ENCODE peak calls at places on chromosomes 11 and 22, in nine cellular contexts. One of them, this sample, is unnamed.

GRCh38 chr11:123386746-123387510 is 43.1 kb upstream of the GRAMD1B start:
- DNase-seq in Jurkat, Clone E6-1: no peak
- DNase-seq in EL: peak; percentile 61
- DNase-seq in choroid plexus epithelial cell: no peak
- DNase-seq in stimulated activated CD8-positive, alpha-beta memory T cell treated with anti-CD3 and anti-CD28 coated beads, Interleukin-2, amount 100 ng/mL, for 48 hours: no peak
- DNase-seq in NCI-H774: no peak
- DNase-seq in NCI-H2227 treated with DMSO at 0.1 percent for 48 hours: no peak
- DNase-seq in KG1: no peak
- DNase-seq in lung microvascular endothelial cell: no peak
- DNase-seq in this sample: peak; percentile 33

GRCh38 chr22:35477911-35478582 is 62.6 kb upstream of the RASD2 start:
- DNase-seq in Jurkat, Clone E6-1: no peak
- DNase-seq in EL: peak; percentile 93
- DNase-seq in choroid plexus epithelial cell: peak; percentile 51
- DNase-seq in stimulated activated CD8-positive, alpha-beta memory T cell treated with anti-CD3 and anti-CD28 coated beads, Interleukin-2, amount 100 ng/mL, for 48 hours: no peak
- DNase-seq in NCI-H774: peak; percentile 61
- DNase-seq in NCI-H2227 treated with DMSO at 0.1 percent for 48 hours: peak; percentile 24
- DNase-seq in KG1: peak; percentile 65
- DNase-seq in lung microvascular endothelial cell: peak; percentile 38
- DNase-seq in this sample: peak; percentile 79

GRCh38 chr11:134503104-134503503 is 91.1 kb upstream of the B3GAT1 start:
- DNase-seq in Jurkat, Clone E6-1: no peak
- DNase-seq in EL: no peak
- DNase-seq in choroid plexus epithelial cell: no peak
- DNase-seq in stimulated activated CD8-positive, alpha-beta memory T cell treated with anti-CD3 and anti-CD28 coated beads, Interleukin-2, amount 100 ng/mL, for 48 hours: no peak
- DNase-seq in NCI-H774: no peak
- DNase-seq in NCI-H2227 treated with DMSO at 0.1 percent for 48 hours: no peak
- DNase-seq in KG1: no peak
- DNase-seq in lung microvascular endothelial cell: no peak
- DNase-seq in this sample: no peak

GRCh38 chr11:11973361-11973800 is 35.0 kb downstream of the DKK3 start:
- DNase-seq in Jurkat, Clone E6-1: no peak
- DNase-seq in EL: peak; percentile 49
- DNase-seq in choroid plexus epithelial cell: peak; percentile 36
- DNase-seq in stimulated activated CD8-positive, alpha-beta memory T cell treated with anti-CD3 and anti-CD28 coated beads, Interleukin-2, amount 100 ng/mL, for 48 hours: no peak
- DNase-seq in NCI-H774: no peak
- DNase-seq in NCI-H2227 treated with DMSO at 0.1 percent for 48 hours: no peak
- DNase-seq in KG1: no peak
- DNase-seq in lung microvascular endothelial cell: peak; percentile 65
- DNase-seq in this sample: peak; percentile 83

GRCh38 chr11:71251761-71252433 is 480 bp downstream of the SHANK2 start:
- DNase-seq in Jurkat, Clone E6-1: no peak
- DNase-seq in EL: no peak
- DNase-seq in choroid plexus epithelial cell: no peak
- DNase-seq in stimulated activated CD8-positive, alpha-beta memory T cell treated with anti-CD3 and anti-CD28 coated beads, Interleukin-2, amount 100 ng/mL, for 48 hours: no peak
- DNase-seq in NCI-H774: no peak
- DNase-seq in NCI-H2227 treated with DMSO at 0.1 percent for 48 hours: no peak
- DNase-seq in KG1: no peak
- DNase-seq in lung microvascular endothelial cell: no peak
- DNase-seq in this sample: no peak

GRCh38 chr22:44648085-44648820 is 53.8 kb upstream of the PRR5 start:
- DNase-seq in Jurkat, Clone E6-1: no peak
- DNase-seq in EL: no peak
- DNase-seq in choroid plexus epithelial cell: no peak
- DNase-seq in stimulated activated CD8-positive, alpha-beta memory T cell treated with anti-CD3 and anti-CD28 coated beads, Interleukin-2, amount 100 ng/mL, for 48 hours: no peak
- DNase-seq in NCI-H774: no peak
- DNase-seq in NCI-H2227 treated with DMSO at 0.1 percent for 48 hours: no peak
- DNase-seq in KG1: no peak
- DNase-seq in lung microvascular endothelial cell: no peak
- DNase-seq in this sample: no peak

GRCh38 chr11:3049430-3050243 is 7.6 kb downstream of the CARS1 start:
- DNase-seq in Jurkat, Clone E6-1: no peak
- DNase-seq in EL: peak; percentile 98
- DNase-seq in choroid plexus epithelial cell: peak; percentile 98
- DNase-seq in stimulated activated CD8-positive, alpha-beta memory T cell treated with anti-CD3 and anti-CD28 coated beads, Interleukin-2, amount 100 ng/mL, for 48 hours: peak; percentile 49
- DNase-seq in NCI-H774: no peak
- DNase-seq in NCI-H2227 treated with DMSO at 0.1 percent for 48 hours: peak; percentile 80
- DNase-seq in KG1: no peak
- DNase-seq in lung microvascular endothelial cell: peak; percentile 91
- DNase-seq in this sample: peak; percentile 94

GRCh38 chr11:12460441-12460840 is 83.1 kb downstream of the PARVA start:
- DNase-seq in Jurkat, Clone E6-1: no peak
- DNase-seq in EL: no peak
- DNase-seq in choroid plexus epithelial cell: peak; percentile 66
- DNase-seq in stimulated activated CD8-positive, alpha-beta memory T cell treated with anti-CD3 and anti-CD28 coated beads, Interleukin-2, amount 100 ng/mL, for 48 hours: no peak
- DNase-seq in NCI-H774: no peak
- DNase-seq in NCI-H2227 treated with DMSO at 0.1 percent for 48 hours: no peak
- DNase-seq in KG1: no peak
- DNase-seq in lung microvascular endothelial cell: no peak
- DNase-seq in this sample: peak; percentile 56

GRCh38 chr11:60363542-60364525 is 14.5 kb upstream of the MS4A7 start:
- DNase-seq in Jurkat, Clone E6-1: peak; percentile 55
- DNase-seq in EL: peak; percentile 52
- DNase-seq in choroid plexus epithelial cell: peak; percentile 64
- DNase-seq in stimulated activated CD8-positive, alpha-beta memory T cell treated with anti-CD3 and anti-CD28 coated beads, Interleukin-2, amount 100 ng/mL, for 48 hours: peak; percentile 30
- DNase-seq in NCI-H774: peak; percentile 70
- DNase-seq in NCI-H2227 treated with DMSO at 0.1 percent for 48 hours: peak; percentile 3
- DNase-seq in KG1: peak; percentile 95
- DNase-seq in lung microvascular endothelial cell: peak; percentile 73
- DNase-seq in this sample: peak; percentile 9

GRCh38 chr11:86805873-86806310 is 5.5 kb downstream of the PRSS23 start:
- DNase-seq in Jurkat, Clone E6-1: no peak
- DNase-seq in EL: no peak
- DNase-seq in choroid plexus epithelial cell: no peak
- DNase-seq in stimulated activated CD8-positive, alpha-beta memory T cell treated with anti-CD3 and anti-CD28 coated beads, Interleukin-2, amount 100 ng/mL, for 48 hours: no peak
- DNase-seq in NCI-H774: no peak
- DNase-seq in NCI-H2227 treated with DMSO at 0.1 percent for 48 hours: no peak
- DNase-seq in KG1: no peak
- DNase-seq in lung microvascular endothelial cell: no peak
- DNase-seq in this sample: no peak

GRCh38 chr22:49372111-49372529 is 455.6 kb downstream of the BRD1 start:
- DNase-seq in Jurkat, Clone E6-1: no peak
- DNase-seq in EL: no peak
- DNase-seq in choroid plexus epithelial cell: no peak
- DNase-seq in stimulated activated CD8-positive, alpha-beta memory T cell treated with anti-CD3 and anti-CD28 coated beads, Interleukin-2, amount 100 ng/mL, for 48 hours: no peak
- DNase-seq in NCI-H774: no peak
- DNase-seq in NCI-H2227 treated with DMSO at 0.1 percent for 48 hours: no peak
- DNase-seq in KG1: no peak
- DNase-seq in lung microvascular endothelial cell: no peak
- DNase-seq in this sample: no peak

GRCh38 chr22:20211997-20212753 is 55.9 kb downstream of the RTN4R start:
- DNase-seq in Jurkat, Clone E6-1: no peak
- DNase-seq in EL: no peak
- DNase-seq in choroid plexus epithelial cell: peak; percentile 23
- DNase-seq in stimulated activated CD8-positive, alpha-beta memory T cell treated with anti-CD3 and anti-CD28 coated beads, Interleukin-2, amount 100 ng/mL, for 48 hours: no peak
- DNase-seq in NCI-H774: peak; percentile 75
- DNase-seq in NCI-H2227 treated with DMSO at 0.1 percent for 48 hours: no peak
- DNase-seq in KG1: no peak
- DNase-seq in lung microvascular endothelial cell: no peak
- DNase-seq in this sample: peak; percentile 45

GRCh38 chr22:46336119-46337078 is 885 bp downstream of the TRMU start:
- DNase-seq in Jurkat, Clone E6-1: no peak
- DNase-seq in EL: peak; percentile 29
- DNase-seq in choroid plexus epithelial cell: peak; percentile 21
- DNase-seq in stimulated activated CD8-positive, alpha-beta memory T cell treated with anti-CD3 and anti-CD28 coated beads, Interleukin-2, amount 100 ng/mL, for 48 hours: no peak
- DNase-seq in NCI-H774: no peak
- DNase-seq in NCI-H2227 treated with DMSO at 0.1 percent for 48 hours: no peak
- DNase-seq in KG1: no peak
- DNase-seq in lung microvascular endothelial cell: peak; percentile 37
- DNase-seq in this sample: no peak

GRCh38 chr11:131561486-131561885 is 191.1 kb downstream of the NTM start:
- DNase-seq in Jurkat, Clone E6-1: no peak
- DNase-seq in EL: no peak
- DNase-seq in choroid plexus epithelial cell: no peak
- DNase-seq in stimulated activated CD8-positive, alpha-beta memory T cell treated with anti-CD3 and anti-CD28 coated beads, Interleukin-2, amount 100 ng/mL, for 48 hours: no peak
- DNase-seq in NCI-H774: no peak
- DNase-seq in NCI-H2227 treated with DMSO at 0.1 percent for 48 hours: no peak
- DNase-seq in KG1: no peak
- DNase-seq in lung microvascular endothelial cell: no peak
- DNase-seq in this sample: peak; percentile 14

GRCh38 chr22:32800158-32800557 is 1.3 kb upstream of the TIMP3 start:
- DNase-seq in Jurkat, Clone E6-1: no peak
- DNase-seq in EL: no peak
- DNase-seq in choroid plexus epithelial cell: no peak
- DNase-seq in stimulated activated CD8-positive, alpha-beta memory T cell treated with anti-CD3 and anti-CD28 coated beads, Interleukin-2, amount 100 ng/mL, for 48 hours: no peak
- DNase-seq in NCI-H774: no peak
- DNase-seq in NCI-H2227 treated with DMSO at 0.1 percent for 48 hours: no peak
- DNase-seq in KG1: no peak
- DNase-seq in lung microvascular endothelial cell: no peak
- DNase-seq in this sample: no peak